ENCODE peak calls at places on chromosomes 16 and 17, in five cellular contexts. H is cardiac fibroblast; I is endodermal cell; Q is nephron progenitor cell; A is activated naive CD8-positive, alpha-beta T cell treated with anti-CD3 and anti-CD28 coated beads, Interleukin-2, amount 10 ng/mL, durations not matched to agents 7 days and 5 days. W is an unnamed sample.
A peak's percentile ranks its signal among the peaks of the same experiment; 100 is the strongest.

GRCh38 chr16:72182976-72183375 is 11.0 kb upstream of the PMFBP1 start:
- DNase-seq in I (no peak), A (no peak), H (no peak), Q (no peak), W (no peak)

GRCh38 chr17:3843935-3844516 is 2.0 kb downstream of the NCBP3 start:
- DNase-seq in I (peak; percentile 92), Q (peak; percentile 36), A (peak; percentile 62), H (peak; percentile 55), W (peak; percentile 27)

GRCh38 chr17:348692-349425 is 3.7 kb downstream of the RPH3AL start:
- DNase-seq in H (no peak), I (no peak), Q (no peak), A (no peak), W (peak; percentile 51)

GRCh38 chr17:42778570-42778969 is 1.8 kb upstream of the WNK4 start:
- DNase-seq in A (no peak), H (no peak), I (no peak), Q (no peak), W (no peak)

GRCh38 chr16:3591991-3592390 is 14.8 kb upstream of the NLRC3 start:
- DNase-seq in H (no peak), Q (no peak), I (no peak), A (no peak), W (no peak)

GRCh38 chr16:50338371-50339231 is 30.2 kb downstream of the BRD7 start:
- DNase-seq in H (no peak), A (no peak), Q (no peak), I (no peak), W (no peak)

GRCh38 chr16:30761427-30761927 is 385 bp downstream of the CFAP119 start:
- DNase-seq in Q (peak; percentile 69), I (peak; percentile 78), H (peak; percentile 32), A (peak; percentile 60), W (no peak)

GRCh38 chr16:11253009-11253994 is 2.7 kb downstream of the SOCS1 start:
- DNase-seq in I (no peak), H (no peak), Q (no peak), A (peak; percentile 67), W (no peak)

GRCh38 chr17:11935734-11936406 is 61.4 kb downstream of the ZNF18 start:
- DNase-seq in I (peak; percentile 95), Q (peak; percentile 79), H (peak; percentile 65), A (no peak), W (no peak)

GRCh38 chr17:39235555-39236221 is 9.9 kb upstream of the STAC2 start:
- DNase-seq in Q (peak; percentile 57), I (peak; percentile 94), A (peak; percentile 60), H (peak; percentile 64), W (peak; percentile 64)

GRCh38 chr17:54194268-54194667 is 371.5 kb downstream of the KIF2B start:
- DNase-seq in Q (no peak), A (no peak), I (no peak), H (no peak), W (no peak)

GRCh38 chr17:40323731-40324650 is 15.0 kb downstream of the RARA start:
- DNase-seq in H (peak; percentile 92), Q (no peak), A (no peak), I (no peak), W (no peak)

GRCh38 chr17:76179496-76180467 is 38.7 kb upstream of the FOXJ1 start:
- DNase-seq in Q (no peak), A (no peak), H (peak; percentile 47), I (no peak), W (no peak)

GRCh38 chr17:47785538-47786123 is 36.0 kb downstream of the OSBPL7 start:
- DNase-seq in I (peak; percentile 96), Q (peak; percentile 91), H (peak; percentile 38), A (peak; percentile 68), W (no peak)

GRCh38 chr16:17748005-17748719 is 277.4 kb upstream of the XYLT1 start:
- DNase-seq in H (no peak), I (peak; percentile 85), Q (no peak), A (no peak), W (no peak)

GRCh38 chr17:41910701-41911391 is 7.9 kb downstream of the ACLY start:
- DNase-seq in I (no peak), Q (no peak), H (peak; percentile 90), A (no peak), W (peak; percentile 83)

GRCh38 chr17:76265624-76266243 is 586 bp downstream of the UBALD2 start:
- DNase-seq in Q (peak; percentile 73), H (peak; percentile 75), A (peak; percentile 79), I (peak; percentile 88), W (no peak)

GRCh38 chr17:77423589-77424451 is 283.1 kb downstream of the SEC14L1 start:
- DNase-seq in A (no peak), Q (no peak), I (no peak), H (peak; percentile 98), W (peak; percentile 73)

GRCh38 chr16:17828012-17828411 is 357.3 kb upstream of the XYLT1 start:
- DNase-seq in H (peak; percentile 41), I (no peak), A (no peak), Q (no peak), W (peak; percentile 58)

GRCh38 chr16:47565454-47565853 is 104.3 kb downstream of the PHKB start:
- DNase-seq in Q (no peak), A (no peak), I (no peak), H (peak; percentile 77), W (peak; percentile 37)

GRCh38 chr17:7047566-7047965 is 3.7 kb upstream of the SLC16A11 start:
- DNase-seq in I (no peak), Q (no peak), H (no peak), A (no peak), W (no peak)

GRCh38 chr17:38704645-38705522 is at the start of gene MLLT6:
- DNase-seq in Q (peak; percentile 77), H (peak; percentile 80), A (peak; percentile 80), I (peak; percentile 92), W (peak; percentile 46)

GRCh38 chr16:8676737-8677375 is 2.4 kb downstream of the ABAT start:
- DNase-seq in A (no peak), I (no peak), H (no peak), Q (no peak), W (no peak)

GRCh38 chr17:57342141-57342540 is 85.8 kb downstream of the MSI2 start:
- DNase-seq in I (no peak), A (no peak), Q (no peak), H (no peak), W (no peak)

GRCh38 chr16:78461496-78461938 is 362.1 kb downstream of the WWOX start:
- DNase-seq in H (no peak), I (no peak), Q (peak; percentile 19), A (no peak), W (peak; percentile 7)

GRCh38 chr16:84670063-84670462 is 21.8 kb downstream of the KLHL36 start:
- DNase-seq in A (no peak), H (no peak), I (no peak), Q (no peak), W (no peak)

GRCh38 chr17:80408872-80409271 is 6.1 kb upstream of the ENDOV start:
- DNase-seq in I (peak; percentile 63), H (peak; percentile 11), A (no peak), Q (no peak), W (no peak)

GRCh38 chr16:77833906-77834599 is 45.7 kb downstream of the VAT1L start:
- DNase-seq in I (peak; percentile 84), Q (no peak), H (peak; percentile 85), A (no peak), W (peak; percentile 63)

GRCh38 chr17:859461-860195 is 77.5 kb downstream of the MRM3 start:
- DNase-seq in I (no peak), A (no peak), H (peak; percentile 20), Q (no peak), W (no peak)

GRCh38 chr16:10510279-10510678 is 70.1 kb downstream of the EMP2 start:
- DNase-seq in H (no peak), A (no peak), I (no peak), Q (no peak), W (no peak)

GRCh38 chr17:3798273-3799180 is 2.5 kb downstream of the ITGAE start:
- DNase-seq in H (peak; percentile 29), A (no peak), Q (no peak), I (peak; percentile 47), W (no peak)

GRCh38 chr17:48388955-48389764 is 40.9 kb downstream of the SKAP1 start:
- DNase-seq in H (no peak), A (no peak), Q (no peak), I (no peak), W (no peak)

GRCh38 chr17:17712268-17712924 is 31.1 kb downstream of the RAI1 start:
- DNase-seq in Q (no peak), I (no peak), H (peak; percentile 86), A (no peak), W (peak; percentile 58)

GRCh38 chr16:57141822-57142631 is 43.8 kb downstream of the PSME3IP1 start:
- DNase-seq in A (peak; percentile 35), H (no peak), I (no peak), Q (no peak), W (no peak)

GRCh38 chr17:17120294-17120693 is 78.0 kb downstream of the MPRIP start:
- DNase-seq in Q (no peak), A (no peak), I (no peak), H (no peak), W (no peak)

W was measured in H4.